ENCODE peak calls at places on chromosomes 6 and 20, in six cellular contexts. D is IMR-90, E is transverse colon, C is esophagus muscularis mucosa, V is heart left ventricle, O is stomach. L is an unnamed sample.

GRCh38 chr20:37810027-37810426 is 92.9 kb upstream of the VSTM2L start:
- DNase-seq in D (no peak), E (no peak), C (no peak), V (no peak), O (no peak), L (no peak)

GRCh38 chr20:33373735-33374605 is 27.3 kb downstream of the CDK5RAP1 start:
- DNase-seq in D (peak; percentile 94), E (no peak), C (no peak), V (no peak), O (no peak), L (peak; percentile 43)

GRCh38 chr20:539848-540247 is 3.7 kb downstream of the CSNK2A1 start:
- DNase-seq in D (peak; percentile 49), E (no peak), C (no peak), V (no peak), O (no peak), L (no peak)

GRCh38 chr6:130453230-130453629 is 87.4 kb downstream of the TMEM200A start:
- DNase-seq in D (peak; percentile 80), E (no peak), C (no peak), V (no peak), O (no peak), L (no peak)

GRCh38 chr20:60087563-60088105 is 129.4 kb downstream of the CDH26 start:
- DNase-seq in D (no peak), E (no peak), C (no peak), V (no peak), O (no peak), L (no peak)

GRCh38 chr6:52745764-52746201 is 17.5 kb downstream of the GSTA2 start:
- DNase-seq in D (no peak), E (no peak), C (no peak), V (no peak), O (no peak), L (no peak)

GRCh38 chr6:4941782-4942672 is 61.8 kb downstream of the RPP40 start:
- DNase-seq in D (peak; percentile 96), E (no peak), C (no peak), V (peak; percentile 61), O (no peak), L (peak; percentile 42)

GRCh38 chr6:12313992-12314589 is 23.9 kb downstream of the EDN1 start:
- DNase-seq in D (peak; percentile 35), E (peak; percentile 38), C (peak; percentile 78), V (no peak), O (peak; percentile 48), L (peak; percentile 76)

GRCh38 chr6:71107935-71108420 is 151.1 kb upstream of the B3GAT2 start:
- DNase-seq in D (peak; percentile 71), E (no peak), C (no peak), V (peak; percentile 31), O (no peak), L (peak; percentile 6)

GRCh38 chr6:42294759-42295158 is 77.1 kb upstream of the MRPS10 start:
- DNase-seq in D (peak; percentile 76), E (no peak), C (no peak), V (no peak), O (no peak), L (no peak)

GRCh38 chr20:22106308-22106938 is 401.0 kb downstream of the PAX1 start:
- DNase-seq in D (no peak), E (no peak), C (no peak), V (no peak), O (no peak), L (no peak)

DNA sequence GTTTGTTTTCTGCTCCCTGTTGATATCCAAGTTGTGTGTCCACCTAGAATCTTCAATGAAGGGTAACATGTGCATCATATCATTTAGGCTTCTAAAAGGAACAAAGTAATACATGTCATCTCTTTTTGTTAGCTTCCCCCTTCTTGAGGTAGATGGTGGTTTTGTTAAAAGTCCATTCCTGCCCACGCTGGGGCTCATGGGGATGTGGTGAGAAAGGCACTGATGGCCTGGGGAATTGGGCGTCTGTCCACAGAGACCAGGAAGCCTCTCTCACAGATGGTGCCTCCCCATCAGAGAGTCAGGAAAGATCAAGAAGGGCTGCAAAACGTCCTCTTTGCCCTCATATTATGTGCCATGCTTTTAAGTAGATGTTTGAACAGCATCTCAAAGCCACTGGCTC is 32.5 kb downstream of the GNAS start:
- DNase-seq in D (no peak), E (no peak), C (no peak), V (no peak), O (no peak), L (no peak)
- H3K27ac ChIP-seq in D (no peak overlapping the region), E (no peak overlapping the region), C (no peak overlapping the region), V (no peak overlapping the region), O (no peak overlapping the region), L (no peak overlapping the region)

GRCh38 chr20:31559704-31560093 is 45.4 kb upstream of the ID1 start:
- DNase-seq in D (no peak), E (no peak), C (no peak), V (no peak), O (no peak), L (no peak)
- H3K4me1 ChIP-seq in D (peaks cover 18% of the 10 kb centered on the region), E (peaks cover 6% of the 10 kb centered on the region), C (peaks cover 25% of the 10 kb centered on the region), V (peaks cover 15% of the 10 kb centered on the region), O (peaks cover 17% of the 10 kb centered on the region), L (no peaks in the 10 kb centered on the region)

GRCh38 chr20:35504751-35505150 is 24.7 kb downstream of the C20orf173 start:
- DNase-seq in D (no peak), E (no peak), C (no peak), V (peak; percentile 25), O (no peak), L (no peak)

GRCh38 chr20:35506179-35506578 is 23.3 kb downstream of the C20orf173 start:
- DNase-seq in D (no peak), E (no peak), C (no peak), V (no peak), O (no peak), L (no peak)

GRCh38 chr20:35503841-35504460 is 25.5 kb downstream of the C20orf173 start:
- DNase-seq in D (no peak), E (no peak), C (no peak), V (peak; percentile 27), O (no peak), L (no peak)

GRCh38 chr20:35502352-35502751 is 27.1 kb downstream of the C20orf173 start:
- DNase-seq in D (no peak), E (peak; percentile 17), C (no peak), V (peak; percentile 12), O (no peak), L (no peak)

GRCh38 chr20:35503281-35503680 is 26.2 kb downstream of the C20orf173 start:
- DNase-seq in D (no peak), E (no peak), C (no peak), V (peak; percentile 2), O (no peak), L (no peak)
- TF ChIP-seq POLR2A in D (no peak), E (no peak), C (no peak), V (no peak), O (no peak), L (no peak)

GRCh38 chr20:47768016-47768953 is 17.0 kb downstream of the SULF2 start:
- DNase-seq in D (no peak), E (peak; percentile 68), C (no peak), V (peak; percentile 46), O (peak; percentile 58), L (peak; percentile 22)
- H3K27ac ChIP-seq in D (no peak overlapping the region), E (peak overlapping the region; percentile 42), C (no peak overlapping the region), V (peak overlapping the region; percentile 38), O (peak overlapping the region; percentile 33), L (peak overlapping the region; percentile 53)

GRCh38 chr6:154751020-154751800 is 18.0 kb downstream of the SCAF8 start:
- DNase-seq in D (no peak), E (no peak), C (no peak), V (no peak), O (no peak), L (no peak)

GRCh38 chr6:154752015-154752414 is 18.8 kb downstream of the SCAF8 start:
- DNase-seq in D (no peak), E (no peak), C (no peak), V (no peak), O (no peak), L (no peak)

GRCh38 chr6:154757352-154758095 is 24.3 kb downstream of the SCAF8 start:
- DNase-seq in D (no peak), E (no peak), C (no peak), V (no peak), O (no peak), L (no peak)

GRCh38 chr6:154758125-154758524 is 24.9 kb downstream of the SCAF8 start:
- DNase-seq in D (no peak), E (no peak), C (no peak), V (no peak), O (no peak), L (no peak)

GRCh38 chr6:154754152-154754551 is 20.9 kb downstream of the SCAF8 start:
- DNase-seq in D (peak; percentile 73), E (no peak), C (no peak), V (no peak), O (no peak), L (no peak)
- H3K4me1 ChIP-seq in D (peaks cover 1% of the 10 kb centered on the region), E (peaks cover 18% of the 10 kb centered on the region), C (peaks cover 75% of the 10 kb centered on the region), V (peaks cover 62% of the 10 kb centered on the region), O (peaks cover 85% of the 10 kb centered on the region), L (peaks cover 46% of the 10 kb centered on the region)

L was measured in body of pancreas.